ENCODE peak calls at places on chromosomes 16 and 17, in four cellular contexts. X, C, F and Z are unnamed samples.

GRCh38 chr17:19334331-19334730 is 28.2 kb downstream of the B9D1 start:
- DNase-seq in F (no peak), X (no peak), C (no peak), Z (no peak)

GRCh38 chr17:22202702-22203101 is 510.4 kb downstream of the KCNJ18 start:
- DNase-seq in C (no peak), F (no peak), X (no peak), Z (no peak)

GRCh38 chr16:57565461-57565860 is 23.0 kb downstream of the ADGRG5 start:
- DNase-seq in F (no peak), X (no peak), C (no peak), Z (no peak)

GRCh38 chr17:81002409-81003361 is 11.0 kb downstream of the CHMP6 start:
- DNase-seq in F (no peak), X (no peak), C (no peak), Z (peak)

GRCh38 chr16:73122604-73123386 is 74.9 kb upstream of the ZFHX3 start:
- DNase-seq in F (no peak), X (no peak), C (no peak), Z (no peak)

GRCh38 chr16:84786605-84787302 is 33.0 kb upstream of the CRISPLD2 start:
- DNase-seq in F (no peak), X (no peak), C (no peak), Z (no peak)

GRCh38 chr16:13307255-13307654 is 405.9 kb downstream of the SHISA9 start:
- DNase-seq in X (no peak), F (no peak), C (no peak), Z (no peak)

GRCh38 chr17:3012926-3013581 is 50.4 kb downstream of the OR1D5 start:
- DNase-seq in X (peak), F (peak), C (peak), Z (peak)

GRCh38 chr17:40755231-40755630 is at the start of gene KRT25:
- DNase-seq in X (no peak), C (no peak), F (no peak), Z (no peak)

GRCh38 chr16:53501216-53501859 is 1.7 kb downstream of the AKTIP start:
- DNase-seq in F (no peak), X (no peak), C (no peak), Z (no peak)

GRCh38 chr16:56348168-56349085 is 76.9 kb downstream of the AMFR start:
- DNase-seq in X (no peak), C (no peak), F (no peak), Z (no peak)

GRCh38 chr17:79922161-79922569 is 82.9 kb upstream of the CBX4 start:
- DNase-seq in F (no peak), X (peak), C (no peak), Z (no peak)

GRCh38 chr16:11871193-11871592 is 19.9 kb upstream of the RSL1D1 start:
- DNase-seq in C (peak), F (no peak), X (no peak), Z (no peak)

GRCh38 chr17:75244133-75244866 is 17.1 kb downstream of the GGA3 start:
- DNase-seq in X (no peak), F (no peak), C (no peak), Z (no peak)

GRCh38 chr16:31033709-31034492 is 543 bp downstream of the STX4 start:
- DNase-seq in X (peak), C (peak), F (peak), Z (peak)

GRCh38 chr17:16980061-16980460 is 8.1 kb upstream of the TNFRSF13B start:
- DNase-seq in X (no peak), F (no peak), C (no peak), Z (no peak)

GRCh38 chr17:44877121-44877520 is 22.1 kb downstream of the EFTUD2 start:
- DNase-seq in C (no peak), X (no peak), F (no peak), Z (no peak)

GRCh38 chr17:62847426-62847825 is 39.3 kb upstream of the MARCHF10 start:
- DNase-seq in F (no peak), C (no peak), X (no peak), Z (no peak)

GRCh38 chr17:40458001-40458791 is 14.9 kb downstream of the IGFBP4 start:
- DNase-seq in X (no peak), F (no peak), C (peak), Z (no peak)

GRCh38 chr17:69567130-69567529 is 152.6 kb downstream of the MAP2K6 start:
- DNase-seq in C (no peak), F (no peak), X (no peak), Z (no peak)

GRCh38 chr17:81036128-81036891 is 1.4 kb downstream of the BAIAP2 start:
- DNase-seq in X (no peak), F (no peak), C (no peak), Z (no peak)

DNA sequence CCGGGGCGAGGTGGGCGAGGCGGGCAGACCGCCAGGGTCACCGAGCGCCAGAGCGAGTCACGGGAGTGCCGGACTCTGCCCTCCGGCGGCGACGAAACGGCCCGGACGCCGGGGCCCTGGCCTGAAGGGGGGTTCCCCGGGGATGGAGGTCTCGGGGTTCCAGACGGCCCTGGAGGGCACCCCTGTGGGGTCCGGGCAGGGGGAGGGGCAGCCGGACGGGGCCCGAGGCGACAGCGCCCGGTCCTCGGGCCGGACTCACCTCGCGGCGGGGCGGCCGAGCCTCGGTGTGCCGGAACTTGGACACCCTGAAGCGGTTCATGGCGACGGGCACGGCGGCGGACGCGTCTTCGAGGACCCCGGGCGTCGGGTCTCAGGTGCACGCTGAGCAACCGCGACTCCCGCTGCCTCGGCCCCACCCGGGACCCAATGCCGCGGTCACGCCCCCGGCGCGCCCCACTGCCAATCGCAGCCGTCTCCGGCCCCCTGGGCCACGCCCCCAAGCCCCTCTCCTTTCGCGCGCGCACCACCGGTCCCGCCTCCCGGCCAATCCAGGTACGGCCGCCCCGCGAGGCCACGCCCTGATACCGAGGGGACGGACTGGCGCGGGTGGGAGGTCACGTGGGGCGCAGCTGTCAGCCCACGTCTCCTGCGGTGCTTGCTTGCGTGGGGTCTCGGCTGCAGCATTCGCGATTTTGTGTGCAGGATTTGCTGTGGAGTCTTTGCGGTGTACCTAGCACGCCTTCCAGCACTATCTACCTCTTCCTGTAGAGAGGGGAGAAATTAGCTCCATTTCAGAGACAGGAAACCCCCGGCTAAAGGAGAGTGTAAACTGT is at the start of gene CORO7:
- DNase-seq in X (peak), F (peak), C (peak), Z (peak)
- TF ChIP-seq FOXK2 in X (no peak), F (no peak), C (no peak), Z (no peak)

GRCh38 chr16:89616576-89617437 is 3.4 kb downstream of the DPEP1 start:
- DNase-seq in F (no peak), C (no peak), X (no peak), Z (no peak)
- TF ChIP-seq FOXK2 in F (no peak), C (no peak), X (no peak), Z (no peak)

DNA sequence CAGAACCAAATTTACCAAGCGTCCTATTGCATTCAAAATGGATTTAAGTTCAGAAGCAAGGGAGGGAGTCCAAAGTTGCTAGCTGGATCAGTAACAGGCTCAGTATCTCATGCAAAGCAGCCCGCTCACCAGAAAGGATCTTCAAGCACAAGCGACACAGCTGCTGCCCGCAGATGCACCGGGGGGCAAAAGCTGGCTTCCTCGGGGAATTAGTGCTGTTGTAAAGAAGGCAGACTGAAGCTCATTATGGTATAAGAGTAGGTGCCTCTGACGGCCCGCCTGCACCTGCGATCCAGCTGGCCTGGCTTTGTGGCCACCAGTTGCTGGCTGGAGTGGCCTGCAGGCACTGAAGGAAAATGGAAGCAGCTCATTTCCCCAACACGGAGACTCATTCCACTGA is 128.4 kb upstream of the RCVRN start:
- DNase-seq in C (no peak), X (no peak), F (no peak), Z (no peak)
- TF ChIP-seq FOXK2 in C (no peak), X (no peak), F (no peak), Z (no peak)

GRCh38 chr17:50256826-50257573 is 17.3 kb upstream of the TMEM92 start:
- DNase-seq in F (no peak), C (no peak), X (peak), Z (peak)

GRCh38 chr17:50258647-50259483 is 15.4 kb upstream of the TMEM92 start:
- DNase-seq in C (no peak), F (no peak), X (peak), Z (no peak)

GRCh38 chr17:50259484-50260324 is 14.6 kb upstream of the TMEM92 start:
- DNase-seq in C (no peak), X (peak), F (no peak), Z (peak)

GRCh38 chr17:50255766-50256480 is 18.3 kb upstream of the TMEM92 start:
- DNase-seq in X (peak), F (no peak), C (no peak), Z (peak)

DNA sequence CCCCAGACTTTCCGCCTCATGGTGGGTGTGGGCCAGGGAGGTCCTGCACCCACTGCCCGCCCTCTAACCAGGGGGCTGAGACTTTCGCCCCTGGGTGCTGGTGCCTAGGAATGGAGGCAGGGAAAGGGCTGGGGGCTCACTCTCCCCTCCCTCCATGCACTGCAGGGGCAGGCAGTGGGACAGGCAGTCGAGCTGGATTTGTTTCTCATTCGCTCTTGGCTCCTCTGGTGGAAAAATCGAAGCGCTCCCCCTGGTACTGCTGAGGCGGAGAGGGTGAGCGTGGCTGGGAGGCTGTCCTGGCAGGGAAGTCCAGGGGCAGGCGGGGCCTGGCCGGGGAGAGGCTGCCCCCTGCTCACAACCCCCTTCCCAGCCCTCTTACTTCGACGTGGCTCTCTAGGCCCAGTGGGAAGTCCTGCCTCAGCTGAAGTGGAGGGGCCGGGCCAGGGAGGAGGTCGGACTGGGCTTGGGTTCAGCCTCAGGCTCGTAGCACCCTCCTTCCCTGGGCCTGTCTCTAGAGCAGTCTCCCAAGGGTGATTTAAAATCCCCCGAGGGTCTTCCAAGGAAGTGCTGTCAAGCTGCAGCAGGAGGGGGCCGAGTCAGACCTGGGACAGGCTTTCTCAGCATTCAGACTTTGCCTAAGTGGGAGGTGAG is 16.6 kb upstream of the TMEM92 start:
- DNase-seq in C (no peak), F (no peak), X (peak), Z (no peak)
- TF ChIP-seq FOXK2 in C (no peak), F (no peak), X (no peak), Z (no peak)

GRCh38 chr17:6915620-6916019 is 80.2 kb upstream of the ALOX12 start:
- DNase-seq in C (no peak), X (no peak), F (no peak), Z (peak)
- TF ChIP-seq FOXK2 in C (no peak), X (no peak), F (no peak), Z (no peak)